ENCODE peak calls at places on chromosomes 1 and 21, in ten cellular contexts. One of them, this sample, is unnamed.

GRCh38 chr1:234862944-234863515 is 253.1 kb upstream of the IRF2BP2 start:
- DNase-seq in fibroblast of lung: peak; percentile 68
- DNase-seq in astrocyte of the spinal cord: peak; percentile 68
- DNase-seq in colonic mucosa: peak; percentile 79
- DNase-seq in AG04449: no peak
- DNase-seq in fibroblast of the aortic adventitia: peak; percentile 48
- DNase-seq in GM12864: no peak
- DNase-seq in epithelial cell of proximal tubule: peak; percentile 81
- DNase-seq in CD8-positive, alpha-beta T cell: no peak
- DNase-seq in IMR-90: peak; percentile 68
- DNase-seq in this sample: peak; percentile 78

GRCh38 chr1:101683561-101683960 is 313.2 kb downstream of the OLFM3 start:
- DNase-seq in colonic mucosa: no peak
- DNase-seq in GM12864: no peak
- DNase-seq in fibroblast of lung: no peak
- DNase-seq in IMR-90: no peak
- DNase-seq in epithelial cell of proximal tubule: no peak
- DNase-seq in astrocyte of the spinal cord: no peak
- DNase-seq in AG04449: no peak
- DNase-seq in CD8-positive, alpha-beta T cell: no peak
- DNase-seq in fibroblast of the aortic adventitia: no peak
- DNase-seq in this sample: no peak

GRCh38 chr1:60866884-60867648 is 215.3 kb upstream of the NFIA start:
- DNase-seq in fibroblast of the aortic adventitia: no peak
- DNase-seq in colonic mucosa: no peak
- DNase-seq in epithelial cell of proximal tubule: peak; percentile 71
- DNase-seq in AG04449: no peak
- DNase-seq in CD8-positive, alpha-beta T cell: no peak
- DNase-seq in IMR-90: no peak
- DNase-seq in GM12864: no peak
- DNase-seq in astrocyte of the spinal cord: no peak
- DNase-seq in fibroblast of lung: no peak
- DNase-seq in this sample: no peak

GRCh38 chr1:200359610-200360163 is 50.1 kb downstream of the ZNF281 start:
- DNase-seq in colonic mucosa: no peak
- DNase-seq in IMR-90: peak; percentile 83
- DNase-seq in epithelial cell of proximal tubule: no peak
- DNase-seq in fibroblast of lung: peak; percentile 78
- DNase-seq in CD8-positive, alpha-beta T cell: no peak
- DNase-seq in astrocyte of the spinal cord: no peak
- DNase-seq in AG04449: no peak
- DNase-seq in fibroblast of the aortic adventitia: peak; percentile 53
- DNase-seq in GM12864: no peak
- DNase-seq in this sample: peak; percentile 77

GRCh38 chr1:14678011-14678638 is 79.6 kb downstream of the KAZN start:
- DNase-seq in colonic mucosa: no peak
- DNase-seq in GM12864: no peak
- DNase-seq in AG04449: no peak
- DNase-seq in fibroblast of the aortic adventitia: no peak
- DNase-seq in fibroblast of lung: no peak
- DNase-seq in IMR-90: no peak
- DNase-seq in epithelial cell of proximal tubule: no peak
- DNase-seq in CD8-positive, alpha-beta T cell: no peak
- DNase-seq in astrocyte of the spinal cord: no peak
- DNase-seq in this sample: no peak

GRCh38 chr1:32094721-32095521 is 12.9 kb upstream of the KPNA6 start:
- DNase-seq in fibroblast of the aortic adventitia: no peak
- DNase-seq in fibroblast of lung: no peak
- DNase-seq in AG04449: no peak
- DNase-seq in CD8-positive, alpha-beta T cell: no peak
- DNase-seq in epithelial cell of proximal tubule: no peak
- DNase-seq in GM12864: no peak
- DNase-seq in IMR-90: no peak
- DNase-seq in colonic mucosa: peak; percentile 24
- DNase-seq in astrocyte of the spinal cord: no peak
- DNase-seq in this sample: no peak

GRCh38 chr1:18010408-18010807 is 97.2 kb upstream of the IGSF21 start:
- DNase-seq in epithelial cell of proximal tubule: no peak
- DNase-seq in AG04449: no peak
- DNase-seq in fibroblast of lung: no peak
- DNase-seq in colonic mucosa: no peak
- DNase-seq in fibroblast of the aortic adventitia: no peak
- DNase-seq in astrocyte of the spinal cord: no peak
- DNase-seq in CD8-positive, alpha-beta T cell: no peak
- DNase-seq in IMR-90: no peak
- DNase-seq in GM12864: no peak
- DNase-seq in this sample: no peak

GRCh38 chr1:109438798-109439297 is 12.6 kb upstream of the PSMA5 start:
- DNase-seq in AG04449: peak; percentile 83
- DNase-seq in epithelial cell of proximal tubule: peak; percentile 79
- DNase-seq in CD8-positive, alpha-beta T cell: no peak
- DNase-seq in colonic mucosa: no peak
- DNase-seq in IMR-90: peak; percentile 99
- DNase-seq in fibroblast of lung: peak; percentile 95
- DNase-seq in astrocyte of the spinal cord: peak; percentile 92
- DNase-seq in GM12864: no peak
- DNase-seq in fibroblast of the aortic adventitia: peak; percentile 88
- DNase-seq in this sample: peak; percentile 95

GRCh38 chr21:37074546-37074945 is 1.5 kb downstream of the TTC3 start:
- DNase-seq in epithelial cell of proximal tubule: no peak
- DNase-seq in AG04449: no peak
- DNase-seq in IMR-90: no peak
- DNase-seq in GM12864: no peak
- DNase-seq in fibroblast of the aortic adventitia: no peak
- DNase-seq in fibroblast of lung: no peak
- DNase-seq in astrocyte of the spinal cord: no peak
- DNase-seq in colonic mucosa: no peak
- DNase-seq in CD8-positive, alpha-beta T cell: no peak
- DNase-seq in this sample: no peak

GRCh38 chr1:50701706-50702317 is 258.3 kb downstream of the FAF1 start:
- DNase-seq in fibroblast of lung: no peak
- DNase-seq in epithelial cell of proximal tubule: no peak
- DNase-seq in colonic mucosa: no peak
- DNase-seq in astrocyte of the spinal cord: no peak
- DNase-seq in fibroblast of the aortic adventitia: peak; percentile 16
- DNase-seq in IMR-90: no peak
- DNase-seq in AG04449: no peak
- DNase-seq in CD8-positive, alpha-beta T cell: no peak
- DNase-seq in GM12864: no peak
- DNase-seq in this sample: no peak

GRCh38 chr1:156546267-156546666 is 26.1 kb downstream of the IQGAP3 start:
- DNase-seq in AG04449: no peak
- DNase-seq in epithelial cell of proximal tubule: no peak
- DNase-seq in fibroblast of lung: no peak
- DNase-seq in astrocyte of the spinal cord: no peak
- DNase-seq in colonic mucosa: no peak
- DNase-seq in fibroblast of the aortic adventitia: no peak
- DNase-seq in GM12864: no peak
- DNase-seq in IMR-90: no peak
- DNase-seq in CD8-positive, alpha-beta T cell: no peak
- DNase-seq in this sample: no peak

GRCh38 chr1:88124614-88125013 is 559.5 kb upstream of the PKN2 start:
- DNase-seq in IMR-90: no peak
- DNase-seq in epithelial cell of proximal tubule: no peak
- DNase-seq in AG04449: no peak
- DNase-seq in fibroblast of lung: no peak
- DNase-seq in GM12864: no peak
- DNase-seq in CD8-positive, alpha-beta T cell: no peak
- DNase-seq in astrocyte of the spinal cord: no peak
- DNase-seq in colonic mucosa: no peak
- DNase-seq in fibroblast of the aortic adventitia: no peak
- DNase-seq in this sample: no peak

GRCh38 chr1:169945171-169945570 is 51.5 kb upstream of the SCYL3 start:
- DNase-seq in astrocyte of the spinal cord: no peak
- DNase-seq in epithelial cell of proximal tubule: no peak
- DNase-seq in AG04449: no peak
- DNase-seq in GM12864: no peak
- DNase-seq in CD8-positive, alpha-beta T cell: no peak
- DNase-seq in fibroblast of lung: no peak
- DNase-seq in colonic mucosa: no peak
- DNase-seq in fibroblast of the aortic adventitia: no peak
- DNase-seq in IMR-90: no peak
- DNase-seq in this sample: no peak

GRCh38 chr1:109718495-109718894 is 6.4 kb downstream of the GSTM5 start:
- DNase-seq in AG04449: no peak
- DNase-seq in epithelial cell of proximal tubule: no peak
- DNase-seq in fibroblast of lung: peak; percentile 35
- DNase-seq in CD8-positive, alpha-beta T cell: no peak
- DNase-seq in fibroblast of the aortic adventitia: no peak
- DNase-seq in GM12864: no peak
- DNase-seq in colonic mucosa: no peak
- DNase-seq in IMR-90: peak; percentile 27
- DNase-seq in astrocyte of the spinal cord: no peak
- DNase-seq in this sample: no peak

GRCh38 chr1:2091611-2092604 is 41.7 kb downstream of the PRKCZ start:
- DNase-seq in fibroblast of lung: peak; percentile 13
- DNase-seq in GM12864: no peak
- DNase-seq in IMR-90: no peak
- DNase-seq in epithelial cell of proximal tubule: no peak
- DNase-seq in AG04449: no peak
- DNase-seq in CD8-positive, alpha-beta T cell: peak; percentile 66
- DNase-seq in fibroblast of the aortic adventitia: peak; percentile 9
- DNase-seq in colonic mucosa: peak; percentile 85
- DNase-seq in astrocyte of the spinal cord: peak; percentile 19
- DNase-seq in this sample: no peak

GRCh38 chr1:240314845-240315746 is 223.4 kb downstream of the FMN2 start:
- DNase-seq in fibroblast of lung: no peak
- DNase-seq in astrocyte of the spinal cord: no peak
- DNase-seq in fibroblast of the aortic adventitia: peak; percentile 78
- DNase-seq in CD8-positive, alpha-beta T cell: no peak
- DNase-seq in epithelial cell of proximal tubule: no peak
- DNase-seq in IMR-90: no peak
- DNase-seq in colonic mucosa: no peak
- DNase-seq in GM12864: no peak
- DNase-seq in AG04449: no peak
- DNase-seq in this sample: peak; percentile 67

DNA sequence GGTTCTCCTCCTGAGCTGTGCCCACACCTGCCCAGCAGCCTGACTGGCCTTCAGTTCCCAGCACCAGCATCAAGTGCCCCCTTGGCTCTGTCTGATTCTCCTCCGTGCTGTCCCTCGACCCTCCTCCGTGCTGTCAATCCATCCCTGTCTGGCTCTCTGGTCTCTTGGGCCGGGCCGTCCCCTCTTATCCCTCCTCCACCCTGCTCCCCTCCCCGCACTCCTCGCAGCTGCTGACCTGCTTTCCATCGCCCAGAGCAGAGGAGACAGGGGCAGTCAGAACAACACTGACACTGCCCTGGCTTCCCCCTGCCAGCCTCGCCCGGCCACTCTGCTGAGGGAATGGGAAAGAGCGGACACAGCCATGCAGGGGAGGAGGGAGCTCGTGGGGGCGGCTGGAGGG is 267.4 kb downstream of the CAMTA1 start:
- DNase-seq in CD8-positive, alpha-beta T cell: peak; percentile 41
- DNase-seq in colonic mucosa: no peak
- DNase-seq in IMR-90: no peak
- DNase-seq in GM12864: no peak
- DNase-seq in epithelial cell of proximal tubule: no peak
- DNase-seq in AG04449: no peak
- DNase-seq in fibroblast of lung: no peak
- DNase-seq in fibroblast of the aortic adventitia: no peak
- DNase-seq in astrocyte of the spinal cord: no peak
- DNase-seq in this sample: no peak
- H3K4me3 ChIP-seq in CD8-positive, alpha-beta T cell: no peak overlapping the region
- H3K4me3 ChIP-seq in colonic mucosa: no peak overlapping the region
- H3K4me3 ChIP-seq in IMR-90: no peak overlapping the region
- H3K4me3 ChIP-seq in GM12864: no peak overlapping the region
- H3K4me3 ChIP-seq in epithelial cell of proximal tubule: no peak overlapping the region
- H3K4me3 ChIP-seq in AG04449: no peak overlapping the region
- H3K4me3 ChIP-seq in fibroblast of lung: no peak overlapping the region
- H3K4me3 ChIP-seq in fibroblast of the aortic adventitia: no peak overlapping the region
- H3K4me3 ChIP-seq in astrocyte of the spinal cord: no peak overlapping the region
- H3K4me3 ChIP-seq in this sample: no peak overlapping the region

GRCh38 chr1:178188306-178188705 is 94.4 kb downstream of the RASAL2 start:
- DNase-seq in GM12864: no peak
- DNase-seq in epithelial cell of proximal tubule: no peak
- DNase-seq in colonic mucosa: no peak
- DNase-seq in fibroblast of the aortic adventitia: no peak
- DNase-seq in IMR-90: no peak
- DNase-seq in CD8-positive, alpha-beta T cell: no peak
- DNase-seq in fibroblast of lung: no peak
- DNase-seq in AG04449: no peak
- DNase-seq in astrocyte of the spinal cord: no peak
- DNase-seq in this sample: no peak

GRCh38 chr1:178192686-178193085 is 98.8 kb downstream of the RASAL2 start:
- DNase-seq in IMR-90: peak; percentile 72
- DNase-seq in colonic mucosa: peak; percentile 52
- DNase-seq in fibroblast of lung: peak; percentile 87
- DNase-seq in AG04449: peak; percentile 21
- DNase-seq in epithelial cell of proximal tubule: peak; percentile 67
- DNase-seq in astrocyte of the spinal cord: peak; percentile 75
- DNase-seq in fibroblast of the aortic adventitia: peak; percentile 74
- DNase-seq in CD8-positive, alpha-beta T cell: no peak
- DNase-seq in GM12864: no peak
- DNase-seq in this sample: peak; percentile 57

GRCh38 chr1:178189814-178190213 is 95.9 kb downstream of the RASAL2 start:
- DNase-seq in fibroblast of lung: no peak
- DNase-seq in colonic mucosa: no peak
- DNase-seq in IMR-90: peak; percentile 11
- DNase-seq in GM12864: peak; percentile 4
- DNase-seq in AG04449: no peak
- DNase-seq in fibroblast of the aortic adventitia: peak; percentile 22
- DNase-seq in epithelial cell of proximal tubule: no peak
- DNase-seq in astrocyte of the spinal cord: no peak
- DNase-seq in CD8-positive, alpha-beta T cell: no peak
- DNase-seq in this sample: peak; percentile 34
- TF ChIP-seq CTCF in fibroblast of lung: peak; percentile 21
- TF ChIP-seq CTCF in colonic mucosa: no peak
- TF ChIP-seq CTCF in IMR-90: peak; percentile 28
- TF ChIP-seq CTCF in GM12864: peak; percentile 70
- TF ChIP-seq CTCF in AG04449: peak; percentile 30
- TF ChIP-seq CTCF in fibroblast of the aortic adventitia: peak; percentile 31
- TF ChIP-seq CTCF in epithelial cell of proximal tubule: peak; percentile 78
- TF ChIP-seq CTCF in astrocyte of the spinal cord: peak; percentile 52
- TF ChIP-seq CTCF in CD8-positive, alpha-beta T cell: no peak
- TF ChIP-seq CTCF in this sample: peak; percentile 40

DNA sequence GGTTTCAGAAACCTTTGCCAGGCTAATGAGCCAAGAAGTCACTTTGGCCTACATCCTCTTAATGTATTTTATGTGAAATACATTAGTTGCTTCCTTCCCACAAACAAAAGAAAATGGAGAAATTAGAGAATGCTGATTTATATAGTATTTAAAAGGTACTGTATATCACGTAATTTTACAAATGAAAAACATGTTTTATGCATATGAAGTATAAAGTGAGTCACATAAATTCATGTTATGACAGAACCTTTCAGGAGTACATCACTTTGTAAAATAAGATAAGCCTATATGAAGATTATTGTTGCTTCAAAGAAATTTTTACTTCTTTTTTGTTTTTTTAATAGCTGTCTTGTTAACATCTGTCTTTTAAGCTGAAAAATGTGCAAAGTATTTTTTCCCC is 4.6 kb downstream of the DR1 start:
- DNase-seq in astrocyte of the spinal cord: no peak
- DNase-seq in epithelial cell of proximal tubule: no peak
- DNase-seq in GM12864: no peak
- DNase-seq in IMR-90: no peak
- DNase-seq in CD8-positive, alpha-beta T cell: no peak
- DNase-seq in AG04449: no peak
- DNase-seq in fibroblast of lung: no peak
- DNase-seq in colonic mucosa: no peak
- DNase-seq in fibroblast of the aortic adventitia: no peak
- DNase-seq in this sample: no peak
- H3K4me3 ChIP-seq in astrocyte of the spinal cord: no peak overlapping the region
- H3K4me3 ChIP-seq in epithelial cell of proximal tubule: peak overlapping the region; percentile 79
- H3K4me3 ChIP-seq in GM12864: peak overlapping the region; percentile 23
- H3K4me3 ChIP-seq in IMR-90: no peak overlapping the region
- H3K4me3 ChIP-seq in CD8-positive, alpha-beta T cell: no peak overlapping the region
- H3K4me3 ChIP-seq in AG04449: no peak overlapping the region
- H3K4me3 ChIP-seq in fibroblast of lung: peak overlapping the region; percentile 98
- H3K4me3 ChIP-seq in colonic mucosa: no peak overlapping the region
- H3K4me3 ChIP-seq in fibroblast of the aortic adventitia: no peak overlapping the region
- H3K4me3 ChIP-seq in this sample: peak overlapping the region; percentile 74

GRCh38 chr21:31786164-31786920 is 54.4 kb upstream of the SCAF4 start:
- DNase-seq in fibroblast of the aortic adventitia: no peak
- DNase-seq in AG04449: no peak
- DNase-seq in fibroblast of lung: no peak
- DNase-seq in GM12864: no peak
- DNase-seq in IMR-90: no peak
- DNase-seq in astrocyte of the spinal cord: no peak
- DNase-seq in epithelial cell of proximal tubule: no peak
- DNase-seq in CD8-positive, alpha-beta T cell: no peak
- DNase-seq in colonic mucosa: no peak
- DNase-seq in this sample: no peak
- TF ChIP-seq CTCF in fibroblast of the aortic adventitia: no peak
- TF ChIP-seq CTCF in AG04449: no peak
- TF ChIP-seq CTCF in fibroblast of lung: no peak
- TF ChIP-seq CTCF in GM12864: no peak
- TF ChIP-seq CTCF in IMR-90: no peak
- TF ChIP-seq CTCF in astrocyte of the spinal cord: no peak
- TF ChIP-seq CTCF in epithelial cell of proximal tubule: no peak
- TF ChIP-seq CTCF in CD8-positive, alpha-beta T cell: peak; percentile 8
- TF ChIP-seq CTCF in colonic mucosa: peak; percentile 4
- TF ChIP-seq CTCF in this sample: no peak

This sample was measured in foreskin fibroblast.